ENCODE peak calls at places on chromosome 6, in ten cellular contexts. S is H7; T is NCI-H446 treated with DMSO at 0.1 percent for 48 hours; G is GM12878; N is activated T-cell treated with anti-CD3 and anti-CD28 coated beads, Interleukin-2, amount 50 U/mL, for 4 hours; D is brain microvascular endothelial cell; O is MV-4-11; Y is CD8-positive, alpha-beta T cell; Z is stomach; P is stimulated activated CD4-positive, alpha-beta T cell treated with anti-CD3 and anti-CD28 coated beads, Interleukin-15, amount 100 ng/mL, for 24 hours. Q is an unnamed sample.

GRCh38 chr6:105886812-105887513 is 199.2 kb upstream of the PRDM1 start:
- DNase-seq in Z (no peak), S (no peak), N (no peak), D (no peak), O (no peak), T (no peak), Y (no peak), P (no peak), G (no peak), Q (no peak)

GRCh38 chr6:128358111-128358780 is 162.2 kb downstream of the PTPRK start:
- DNase-seq in Y (no peak), T (no peak), P (no peak), D (peak; percentile 51), G (no peak), S (no peak), N (no peak), Z (no peak), O (no peak), Q (no peak)

GRCh38 chr6:31399589-31400466 is 3.6 kb upstream of the MICA start:
- DNase-seq in Z (peak; percentile 91), O (peak; percentile 77), G (no peak), Y (no peak), D (peak; percentile 89), N (peak; percentile 56), T (no peak), S (peak; percentile 85), P (peak; percentile 80), Q (no peak)

GRCh38 chr6:11732036-11732545 is 46.5 kb downstream of the ADTRP start:
- DNase-seq in T (peak; percentile 2), D (peak; percentile 92), G (peak; percentile 99), S (no peak), Y (no peak), P (peak; percentile 83), N (peak; percentile 20), Z (peak; percentile 34), O (peak; percentile 100), Q (no peak)

GRCh38 chr6:165767228-165767627 is 104.2 kb upstream of the PDE10A start:
- DNase-seq in Z (no peak), Y (no peak), G (no peak), O (peak; percentile 72), S (no peak), P (no peak), D (peak; percentile 15), N (no peak), T (no peak), Q (no peak)

GRCh38 chr6:100948381-100949133 is 67.4 kb upstream of the ASCC3 start:
- DNase-seq in N (no peak), O (peak; percentile 62), Z (no peak), S (no peak), P (no peak), T (no peak), D (peak; percentile 4), Y (no peak), G (no peak), Q (no peak)

GRCh38 chr6:75283907-75284284 is 696 bp downstream of the TMEM30A start:
- DNase-seq in D (no peak), O (no peak), T (no peak), Y (no peak), S (no peak), P (peak; percentile 19), N (no peak), G (no peak), Z (no peak), Q (no peak)

GRCh38 chr6:7624781-7625710 is 35.0 kb downstream of the SNRNP48 start:
- DNase-seq in P (no peak), N (no peak), T (no peak), S (peak; percentile 51), D (no peak), Z (no peak), G (no peak), O (peak; percentile 88), Y (no peak), Q (peak; percentile 41)

GRCh38 chr6:157556671-157557430 is 175.9 kb downstream of the ZDHHC14 start:
- DNase-seq in Z (peak; percentile 76), S (no peak), Y (no peak), P (no peak), N (no peak), O (peak; percentile 15), D (no peak), T (no peak), G (no peak), Q (peak; percentile 16)

GRCh38 chr6:154994881-154995240 is 254 bp upstream of the TIAM2 start:
- DNase-seq in Z (no peak), T (no peak), P (no peak), O (no peak), S (no peak), N (no peak), D (no peak), G (no peak), Y (no peak), Q (no peak)

GRCh38 chr6:18528084-18528743 is 141.1 kb downstream of the RNF144B start:
- DNase-seq in G (no peak), O (peak; percentile 29), D (no peak), Y (no peak), S (no peak), T (peak; percentile 43), N (no peak), P (no peak), Z (no peak), Q (peak; percentile 35)

GRCh38 chr6:168709440-168709839 is 268.5 kb downstream of the SMOC2 start:
- DNase-seq in N (no peak), Z (no peak), P (no peak), Y (no peak), S (no peak), D (no peak), O (no peak), T (no peak), G (no peak), Q (no peak)

GRCh38 chr6:87645080-87645479 is 55.1 kb downstream of the ORC3 start:
- DNase-seq in O (no peak), N (no peak), P (no peak), Y (no peak), T (no peak), Z (no peak), S (no peak), G (no peak), D (no peak), Q (no peak)

GRCh38 chr6:87700729-87701675 is 1.0 kb downstream of the AKIRIN2 start:
- DNase-seq in G (peak; percentile 43), P (peak; percentile 49), D (peak; percentile 62), Z (no peak), S (peak; percentile 72), T (peak; percentile 31), O (peak; percentile 33), Y (no peak), N (peak; percentile 19), Q (peak; percentile 29)

GRCh38 chr6:28264834-28265401 is 2.0 kb upstream of the ZSCAN26 start:
- DNase-seq in N (no peak), Z (no peak), O (no peak), T (no peak), P (no peak), S (no peak), Y (no peak), D (no peak), G (no peak), Q (no peak)

GRCh38 chr6:6596529-6596928 is 8.0 kb downstream of the LY86 start:
- DNase-seq in T (no peak), G (no peak), S (no peak), Z (no peak), O (no peak), D (no peak), Y (no peak), N (no peak), P (no peak), Q (no peak)

GRCh38 chr6:80528115-80528514 is 421.6 kb downstream of the BCKDHB start:
- DNase-seq in S (no peak), D (no peak), O (no peak), Y (no peak), P (no peak), T (no peak), N (no peak), G (no peak), Z (no peak), Q (no peak)

GRCh38 chr6:113654396-113654795 is 202.7 kb upstream of the MARCKS start:
- DNase-seq in Y (no peak), Z (peak; percentile 84), G (no peak), N (no peak), P (no peak), D (peak; percentile 52), T (peak; percentile 25), S (no peak), O (no peak), Q (no peak)

GRCh38 chr6:137451926-137452325 is 42.3 kb downstream of the OLIG3 start:
- DNase-seq in G (no peak), Z (no peak), D (peak; percentile 30), O (no peak), Y (no peak), N (no peak), S (no peak), P (no peak), T (no peak), Q (no peak)

GRCh38 chr6:2369606-2370005 is 124.2 kb upstream of the GMDS start:
- DNase-seq in O (no peak), N (no peak), Z (no peak), G (no peak), Y (no peak), S (no peak), T (no peak), P (no peak), D (no peak), Q (no peak)

GRCh38 chr6:142886431-142887170 is 58.4 kb downstream of the HIVEP2 start:
- DNase-seq in N (no peak), P (no peak), D (no peak), O (peak; percentile 63), Y (no peak), T (no peak), G (peak; percentile 86), S (no peak), Z (no peak), Q (no peak)

GRCh38 chr6:3214898-3215297 is 12.6 kb downstream of the TUBB2B start:
- DNase-seq in S (no peak), Z (no peak), T (no peak), D (peak; percentile 32), N (no peak), O (no peak), P (no peak), Y (no peak), G (no peak), Q (no peak)

GRCh38 chr6:14059791-14060436 is 57.7 kb upstream of the CD83 start:
- DNase-seq in Y (no peak), S (no peak), P (no peak), G (no peak), D (no peak), Z (peak; percentile 29), O (no peak), N (no peak), T (peak; percentile 96), Q (peak; percentile 86)